ENCODE peak calls at places on chromosomes 3 and 15, in ten cellular contexts. D is lower lobe of right lung, W is neural progenitor cell, G is NCI-H1930, K is neural crest cell, S is HCT116, L is Right ventricle myocardium superior, U is coronary artery, P is A549, Y is sciatic nerve. R is an unnamed sample.

GRCh38 chr15:25543156-25543555 is 104.3 kb upstream of the UBE3A start:
- DNase-seq in D (no peak), S (no peak), G (no peak), K (no peak), L (no peak), P (no peak), U (no peak), Y (peak), W (peak), R (peak)

GRCh38 chr3:197168606-197169005 is 129.8 kb downstream of the DLG1 start:
- DNase-seq in G (no peak), S (no peak), U (no peak), L (no peak), P (no peak), K (no peak), Y (no peak), D (no peak), W (peak), R (peak)

GRCh38 chr3:131730581-131730980 is 227.8 kb upstream of the MRPL3 start:
- DNase-seq in U (no peak), Y (no peak), S (no peak), K (no peak), G (no peak), W (no peak), P (no peak), D (no peak), L (no peak), R (peak)

GRCh38 chr15:60215225-60215963 is 182.4 kb downstream of the ANXA2 start:
- DNase-seq in K (no peak), S (no peak), Y (no peak), U (no peak), W (no peak), D (no peak), L (no peak), P (no peak), G (no peak), R (no peak)

GRCh38 chr15:35308802-35309201 is 223.7 kb upstream of the NANOGP8 start:
- DNase-seq in Y (no peak), D (no peak), W (no peak), S (no peak), L (no peak), G (no peak), U (no peak), P (no peak), K (no peak), R (peak)

GRCh38 chr3:105062853-105063252 is 303.9 kb upstream of the ALCAM start:
- DNase-seq in G (no peak), K (no peak), Y (no peak), S (no peak), P (no peak), L (no peak), U (no peak), D (no peak), W (no peak), R (no peak)

GRCh38 chr15:39969871-39970270 is 36.0 kb downstream of the EIF2AK4 start:
- DNase-seq in L (peak), D (peak), K (no peak), S (peak), U (no peak), Y (peak), P (no peak), G (no peak), W (no peak), R (peak)

GRCh38 chr15:92624401-92624991 is 31.1 kb downstream of the FAM174B start:
- DNase-seq in L (peak), G (no peak), D (no peak), Y (peak), W (peak), K (no peak), U (no peak), S (no peak), P (no peak), R (peak)

GRCh38 chr3:131217296-131217741 is 164.3 kb upstream of the NUDT16 start:
- DNase-seq in K (no peak), G (no peak), U (no peak), D (no peak), S (no peak), W (no peak), Y (no peak), L (no peak), P (peak), R (peak)

GRCh38 chr3:73405853-73406252 is 218.9 kb downstream of the PDZRN3 start:
- DNase-seq in G (no peak), K (no peak), P (no peak), Y (no peak), W (no peak), S (no peak), L (no peak), D (no peak), U (no peak), R (peak)

GRCh38 chr3:7015683-7016440 is 154.9 kb downstream of the GRM7 start:
- DNase-seq in L (no peak), G (no peak), K (no peak), Y (no peak), P (no peak), D (no peak), S (peak), U (no peak), W (peak), R (no peak)

GRCh38 chr15:90345859-90346258 is 6.2 kb upstream of the ZNF774 start:
- DNase-seq in P (no peak), D (no peak), S (no peak), L (no peak), Y (no peak), U (no peak), K (no peak), W (no peak), G (no peak), R (no peak)

GRCh38 chr15:77031376-77032050 is 36.6 kb downstream of the PSTPIP1 start:
- DNase-seq in Y (peak), U (peak), L (peak), P (no peak), K (peak), G (no peak), S (no peak), W (no peak), D (peak), R (peak)

GRCh38 chr3:116030131-116030850 is 407.0 kb downstream of the GAP43 start:
- DNase-seq in L (no peak), Y (no peak), S (no peak), W (no peak), U (no peak), D (no peak), P (no peak), G (no peak), K (no peak), R (no peak)

GRCh38 chr15:46344115-46344749 is 709.4 kb downstream of the SQOR start:
- DNase-seq in P (no peak), Y (no peak), K (no peak), U (no peak), G (no peak), S (no peak), D (no peak), W (no peak), L (no peak), R (no peak)

GRCh38 chr15:52486003-52486996 is 42.4 kb downstream of the MYO5A start:
- DNase-seq in D (no peak), L (no peak), K (peak), S (no peak), Y (no peak), P (no peak), W (peak), G (no peak), U (no peak), R (no peak)

GRCh38 chr3:197242784-197243432 is 55.5 kb downstream of the DLG1 start:
- DNase-seq in W (peak), L (no peak), G (no peak), S (no peak), P (no peak), D (no peak), K (no peak), Y (no peak), U (no peak), R (peak)

GRCh38 chr15:38702178-38702912 is 137.7 kb upstream of the RASGRP1 start:
- DNase-seq in U (no peak), L (no peak), S (no peak), D (no peak), P (no peak), K (no peak), G (no peak), Y (no peak), W (no peak), R (no peak)

GRCh38 chr3:185715091-185715490 is 109.8 kb downstream of the IGF2BP2 start:
- DNase-seq in W (peak), S (no peak), U (no peak), G (no peak), D (no peak), L (no peak), Y (no peak), K (no peak), P (no peak), R (no peak)

GRCh38 chr3:193780810-193781472 is 187.9 kb downstream of the OPA1 start:
- DNase-seq in K (peak), S (no peak), G (peak), D (peak), U (no peak), P (peak), W (peak), Y (peak), L (peak), R (peak)